ENCODE peak calls at places on chromosomes 11 and 22, in six cellular contexts. S is GM23338, F is esophagus squamous epithelium, U is HFFc6, E is AG04449, O is NCI-H1092. Q is an unnamed sample.

GRCh38 chr22:40024201-40025061 is 29.7 kb downstream of the FAM83F start:
- DNase-seq in S (peak; percentile 93), F (no peak), U (peak; percentile 29), E (no peak), O (peak; percentile 68), Q (peak; percentile 21)

GRCh38 chr11:102138677-102139076 is 28.4 kb downstream of the YAP1 start:
- DNase-seq in S (no peak), F (no peak), U (peak; percentile 76), E (peak; percentile 92), O (no peak), Q (no peak)

GRCh38 chr11:74493816-74494630 is 499 bp upstream of the LIPT2 start:
- DNase-seq in S (peak; percentile 34), F (no peak), U (peak; percentile 46), E (no peak), O (no peak), Q (no peak)

GRCh38 chr11:62752994-62753735 is 795 bp downstream of the ZBTB3 start:
- DNase-seq in S (no peak), F (no peak), U (no peak), E (no peak), O (no peak), Q (no peak)

GRCh38 chr11:121572581-121573059 is 119.9 kb upstream of the SORL1-AS1 start:
- DNase-seq in S (peak; percentile 17), F (no peak), U (no peak), E (no peak), O (peak; percentile 46), Q (no peak)

GRCh38 chr22:45358127-45358526 is 48.4 kb downstream of the FAM118A start:
- DNase-seq in S (no peak), F (no peak), U (no peak), E (no peak), O (no peak), Q (no peak)

GRCh38 chr22:35258144-35258988 is 1.1 kb downstream of the HMGXB4 start:
- DNase-seq in S (peak; percentile 75), F (no peak), U (no peak), E (no peak), O (no peak), Q (no peak)

GRCh38 chr11:33808228-33808828 is 34.0 kb upstream of the FBXO3 start:
- DNase-seq in S (peak; percentile 94), F (no peak), U (peak; percentile 68), E (peak; percentile 26), O (peak; percentile 60), Q (peak; percentile 75)

GRCh38 chr11:132131051-132131450 is 760.6 kb downstream of the NTM start:
- DNase-seq in S (no peak), F (no peak), U (no peak), E (no peak), O (peak; percentile 94), Q (no peak)

GRCh38 chr11:86848132-86848531 is 47.8 kb downstream of the PRSS23 start:
- DNase-seq in S (no peak), F (no peak), U (no peak), E (no peak), O (no peak), Q (no peak)

GRCh38 chr22:19902245-19902699 is 39.3 kb upstream of the COMT start:
- DNase-seq in S (no peak), F (no peak), U (no peak), E (no peak), O (peak; percentile 69), Q (no peak)

GRCh38 chr11:26102325-26102724 is 229.6 kb upstream of the ANO3 start:
- DNase-seq in S (no peak), F (no peak), U (no peak), E (no peak), O (no peak), Q (no peak)

GRCh38 chr11:134503596-134503995 is 91.6 kb upstream of the B3GAT1 start:
- DNase-seq in S (no peak), F (no peak), U (no peak), E (no peak), O (no peak), Q (no peak)

GRCh38 chr22:48453751-48454485 is 1373.8 kb downstream of the BRD1 start:
- DNase-seq in S (no peak), F (no peak), U (no peak), E (no peak), O (no peak), Q (no peak)

GRCh38 chr11:2827256-2827655 is 58.3 kb downstream of the CDKN1C start:
- DNase-seq in S (no peak), F (no peak), U (peak; percentile 9), E (no peak), O (no peak), Q (no peak)

GRCh38 chr22:23419931-23420330 is 160.2 kb downstream of the IGLL1 start:
- DNase-seq in S (no peak), F (no peak), U (no peak), E (no peak), O (no peak), Q (no peak)

GRCh38 chr11:115869780-115870431 is 365.7 kb upstream of the CADM1 start:
- DNase-seq in S (peak; percentile 74), F (no peak), U (no peak), E (no peak), O (peak; percentile 48), Q (no peak)

GRCh38 chr11:72238040-72238450 is 5.9 kb downstream of the PHOX2A start:
- DNase-seq in S (peak; percentile 95), F (no peak), U (peak; percentile 60), E (no peak), O (peak; percentile 26), Q (no peak)

GRCh38 chr22:23012081-23012622 is 58.2 kb upstream of the GNAZ start:
- DNase-seq in S (no peak), F (no peak), U (no peak), E (no peak), O (no peak), Q (no peak)

GRCh38 chr11:116527180-116527991 is 245.4 kb downstream of the BUD13 start:
- DNase-seq in S (no peak), F (no peak), U (no peak), E (no peak), O (no peak), Q (no peak)

GRCh38 chr11:63985812-63986155 is 454 bp upstream of the OTUB1 start:
- DNase-seq in S (peak; percentile 66), F (no peak), U (no peak), E (no peak), O (no peak), Q (peak; percentile 49)

GRCh38 chr11:109071712-109072524 is 350.1 kb upstream of the C11orf87 start:
- DNase-seq in S (no peak), F (no peak), U (no peak), E (no peak), O (no peak), Q (no peak)

GRCh38 chr11:65883786-65884715 is 4.2 kb downstream of the FIBP start:
- DNase-seq in S (no peak), F (no peak), U (no peak), E (no peak), O (no peak), Q (no peak)

GRCh38 chr11:3096909-3097395 is 39.7 kb upstream of the CARS1 start:
- DNase-seq in S (no peak), F (no peak), U (no peak), E (no peak), O (no peak), Q (no peak)

GRCh38 chr11:8250446-8250845 is 13.2 kb downstream of the LMO1 start:
- DNase-seq in S (no peak), F (no peak), U (no peak), E (no peak), O (no peak), Q (no peak)

GRCh38 chr22:17917490-17917983 is 106.8 kb downstream of the MICAL3 start:
- DNase-seq in S (no peak), F (no peak), U (no peak), E (no peak), O (no peak), Q (no peak)

GRCh38 chr11:121575963-121576290 is 123.2 kb upstream of the SORL1-AS1 start:
- DNase-seq in S (no peak), F (no peak), U (no peak), E (no peak), O (no peak), Q (no peak)

GRCh38 chr11:128422576-128423370 is 164.6 kb downstream of the ETS1 start:
- DNase-seq in S (no peak), F (no peak), U (no peak), E (no peak), O (peak; percentile 87), Q (peak; percentile 80)

GRCh38 chr11:79461144-79461543 is 20.3 kb upstream of the TENM4 start:
- DNase-seq in S (peak; percentile 71), F (no peak), U (peak; percentile 58), E (no peak), O (no peak), Q (no peak)

Q was measured in effector memory CD4-positive, alpha-beta T cell.